ENCODE peak calls at places on chromosomes 1 and 21, in four cellular contexts. T is K562, D is HepG2, Y is GM12878. H is an unnamed sample.

GRCh38 chr1:91732291-91732953 is 153.5 kb downstream of the TGFBR3 start:
- DNase-seq in T (peak), D (no peak), Y (no peak), H (peak)

GRCh38 chr1:247857986-247858356 is 984 bp downstream of the TRIM58 start:
- DNase-seq in T (no peak), D (no peak), Y (no peak), H (no peak)

GRCh38 chr1:7554343-7555270 is 216.5 kb upstream of the VAMP3 start:
- DNase-seq in T (no peak), D (no peak), Y (no peak), H (no peak)

GRCh38 chr1:100614570-100614969 is 76.6 kb downstream of the GPR88 start:
- DNase-seq in T (no peak), D (no peak), Y (no peak), H (no peak)

GRCh38 chr1:9836632-9836960 is 12.8 kb upstream of the CLSTN1 start:
- DNase-seq in T (no peak), D (no peak), Y (no peak), H (no peak)

GRCh38 chr1:67923074-67923473 is 89.8 kb upstream of the GNG12 start:
- DNase-seq in T (no peak), D (no peak), Y (no peak), H (no peak)

GRCh38 chr1:7117599-7118281 is 332.5 kb downstream of the CAMTA1 start:
- DNase-seq in T (peak), D (no peak), Y (no peak), H (peak)

GRCh38 chr1:37108596-37109188 is 74.4 kb upstream of the GRIK3 start:
- DNase-seq in T (no peak), D (no peak), Y (no peak), H (no peak)

GRCh38 chr1:201145132-201145531 is 9.1 kb downstream of the TMEM9 start:
- DNase-seq in T (no peak), D (no peak), Y (no peak), H (no peak)

GRCh38 chr1:114021665-114022099 is 42.4 kb downstream of the OLFML3 start:
- DNase-seq in T (peak), D (peak), Y (no peak), H (no peak)

GRCh38 chr1:3710251-3710650 is 42.0 kb upstream of the CCDC27 start:
- DNase-seq in T (no peak), D (no peak), Y (no peak), H (no peak)

GRCh38 chr1:60978421-60979357 is 103.7 kb upstream of the NFIA start:
- DNase-seq in T (peak), D (peak), Y (peak), H (peak)

GRCh38 chr1:4140241-4140640 is 240.2 kb upstream of the C1orf174 start:
- DNase-seq in T (no peak), D (no peak), Y (no peak), H (no peak)

GRCh38 chr1:84174051-84174556 is 30.0 kb downstream of the PRKACB start:
- DNase-seq in T (no peak), D (peak), Y (no peak), H (peak)

GRCh38 chr1:180932373-180932772 is 19.7 kb downstream of the KIAA1614 start:
- DNase-seq in T (no peak), D (no peak), Y (no peak), H (no peak)

DNA sequence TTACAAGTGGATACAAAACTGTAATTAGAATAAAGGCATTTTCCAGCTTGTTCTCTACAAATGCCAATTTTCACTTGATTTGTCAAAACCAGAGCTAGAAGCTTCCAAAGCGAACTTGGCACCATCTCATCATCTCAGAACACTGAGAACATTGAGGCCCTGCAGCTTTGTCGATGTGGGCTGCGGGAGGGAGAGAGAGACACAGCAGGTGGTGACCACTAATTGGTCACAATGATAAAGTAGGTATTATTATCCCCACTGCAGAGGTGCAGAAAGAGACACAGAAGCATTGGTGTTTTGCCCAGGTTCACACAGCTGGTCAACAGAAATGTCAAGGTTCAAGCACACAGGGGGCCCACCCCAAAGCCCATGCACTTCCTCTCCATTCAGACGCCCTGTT is 72.2 kb upstream of the KRTAP19-8 start:
- DNase-seq in T (no peak), D (no peak), Y (no peak), H (no peak)
- TF ChIP-seq BHLHE40 in T (no peak), D (no peak), Y (no peak), H (no peak)

GRCh38 chr1:176954242-176954641 is 210.3 kb downstream of the ASTN1 start:
- DNase-seq in T (peak), D (no peak), Y (no peak), H (no peak)
- TF ChIP-seq MXI1 in T (no peak), D (no peak), Y (no peak), H (no peak)

GRCh38 chr1:63453232-63453631 is 69.8 kb downstream of the ITGB3BP start:
- DNase-seq in T (no peak), D (no peak), Y (no peak), H (no peak)

GRCh38 chr1:63458750-63459149 is 64.3 kb downstream of the ITGB3BP start:
- DNase-seq in T (no peak), D (no peak), Y (no peak), H (no peak)

GRCh38 chr1:63450416-63450815 is 72.6 kb downstream of the ITGB3BP start:
- DNase-seq in T (no peak), D (no peak), Y (no peak), H (no peak)

GRCh38 chr1:63448741-63449140 is 74.3 kb downstream of the ITGB3BP start:
- DNase-seq in T (no peak), D (no peak), Y (no peak), H (peak)

GRCh38 chr1:63454269-63454668 is 68.8 kb downstream of the ITGB3BP start:
- DNase-seq in T (peak), D (peak), Y (no peak), H (peak)
- TF ChIP-seq BHLHE40 in T (no peak), D (no peak), Y (no peak), H (no peak)

GRCh38 chr21:37498664-37499063 is 132.1 kb downstream of the DYRK1A start:
- DNase-seq in T (no peak), D (no peak), Y (no peak), H (no peak)

GRCh38 chr21:37502947-37503346 is 136.4 kb downstream of the DYRK1A start:
- DNase-seq in T (no peak), D (no peak), Y (no peak), H (no peak)

DNA sequence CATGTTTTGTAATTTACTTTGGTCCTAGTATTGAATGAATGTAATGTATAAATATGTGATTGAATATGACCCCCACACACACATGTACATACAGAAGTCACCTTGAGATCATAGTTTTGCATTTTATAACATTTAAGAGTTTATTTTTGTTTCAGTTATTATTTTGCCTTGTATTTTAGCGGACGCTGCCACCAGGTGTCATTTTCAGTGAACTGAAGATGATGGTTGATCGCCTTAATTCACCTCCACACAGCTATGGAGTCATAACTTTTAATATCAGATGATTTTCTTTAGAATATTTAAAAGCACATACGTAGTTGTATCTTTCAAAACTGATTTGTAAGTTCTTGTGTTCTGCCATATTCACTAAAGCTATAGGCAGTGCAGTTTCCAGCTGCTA is 130.4 kb downstream of the DYRK1A start:
- DNase-seq in T (no peak), D (no peak), Y (no peak), H (no peak)
- TF ChIP-seq MXI1 in T (no peak), D (no peak), Y (no peak), H (no peak)

GRCh38 chr1:51100264-51100880 is 1.7 kb upstream of the C1orf185 start:
- DNase-seq in T (no peak), D (no peak), Y (peak), H (no peak)
- TF ChIP-seq BHLHE40 in T (no peak), D (no peak), Y (no peak), H (no peak)

DNA sequence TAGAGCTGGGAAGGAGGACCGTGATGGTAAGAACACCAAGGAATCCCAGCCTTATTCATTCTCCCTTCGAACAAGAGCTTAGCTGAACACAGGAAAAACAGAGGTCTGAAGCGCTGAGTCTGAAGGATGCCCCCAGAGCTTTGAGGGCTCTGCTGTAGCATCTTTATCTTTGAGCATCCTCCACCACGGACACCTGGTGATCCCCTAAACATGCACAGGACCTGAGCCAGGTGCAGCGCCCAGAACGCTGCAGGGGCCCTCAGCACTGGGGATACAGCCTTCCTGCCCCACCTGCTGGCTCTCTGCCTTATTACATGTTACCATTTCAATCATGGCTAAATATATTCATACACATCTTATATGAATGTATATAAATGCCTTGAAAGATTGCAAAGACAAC is 7.7 kb upstream of the GPATCH4 start:
- DNase-seq in T (peak), D (no peak), Y (no peak), H (no peak)
- TF ChIP-seq MXI1 in T (no peak), D (no peak), Y (no peak), H (no peak)

DNA sequence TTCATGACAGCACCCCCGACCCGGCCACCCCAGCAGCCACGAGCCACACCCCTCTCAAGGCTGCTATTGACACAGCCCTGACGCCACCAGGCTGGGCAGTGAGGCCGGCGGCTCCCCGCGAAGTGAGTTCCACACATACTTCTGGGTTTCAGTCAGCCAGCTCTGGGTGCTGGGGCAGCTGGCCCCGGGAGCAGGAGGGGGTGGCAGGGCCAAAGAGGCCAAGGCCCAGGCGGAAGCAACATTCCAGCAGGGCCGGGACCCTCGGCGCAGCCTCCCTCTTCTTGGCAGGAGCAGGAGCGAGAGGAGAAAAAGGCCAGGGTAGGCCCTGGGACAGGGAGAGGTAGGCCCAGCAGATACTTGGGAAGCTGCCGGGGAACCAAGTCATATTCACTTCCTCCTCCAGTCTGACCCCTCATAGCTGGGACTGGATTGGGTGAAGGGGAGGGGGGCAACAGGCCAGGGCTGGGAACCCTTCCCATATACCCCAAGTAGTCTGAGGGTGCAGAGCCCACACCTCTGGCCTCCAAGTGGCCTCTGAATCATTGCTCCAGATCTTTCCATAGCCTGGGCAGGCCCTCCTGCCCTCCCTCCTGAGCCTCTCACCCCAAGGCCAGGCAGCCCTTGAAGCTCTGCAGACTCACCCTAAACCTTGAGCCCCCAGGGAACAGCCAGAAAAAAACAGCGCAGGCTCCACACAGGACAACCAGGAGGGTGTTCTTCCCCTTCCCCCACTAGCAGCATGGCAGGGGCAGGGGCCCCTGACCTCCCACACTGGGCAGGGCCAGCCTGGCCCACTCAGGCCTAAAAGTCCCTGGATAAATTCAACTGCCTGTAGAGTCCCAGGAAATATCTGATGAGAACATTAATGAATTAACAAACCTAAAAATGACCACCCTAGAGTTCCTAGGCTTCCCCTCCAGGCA is 5.7 kb downstream of the HSPG2 start:
- DNase-seq in T (no peak), D (peak), Y (no peak), H (peak)
- TF ChIP-seq BHLHE40 in T (no peak), D (peak), Y (no peak), H (peak)